ENCODE peak calls at places on chromosome 9, in eight cellular contexts. Q is fibroblast of pulmonary artery, V is H9, K is fibroblast of the conjunctiva, E is GM23338, O is omental fat pad, Y is KG1, B is nephron progenitor cell. G is an unnamed sample.

GRCh38 chr9:68625559-68625958 is 79.5 kb upstream of the PIP5K1B start:
- DNase-seq in Q (no peak), V (no peak), K (no peak), E (no peak), O (no peak), Y (no peak), B (no peak), G (peak; percentile 56)

GRCh38 chr9:36985061-36985768 is 48.9 kb downstream of the PAX5 start:
- DNase-seq in Q (no peak), V (no peak), K (no peak), E (no peak), O (no peak), Y (no peak), B (no peak), G (no peak)

GRCh38 chr9:4517274-4517673 is 27.0 kb downstream of the SLC1A1 start:
- DNase-seq in Q (no peak), V (no peak), K (no peak), E (no peak), O (no peak), Y (no peak), B (no peak), G (no peak)

GRCh38 chr9:110615526-110615925 is 36.0 kb upstream of the SVEP1 start:
- DNase-seq in Q (peak; percentile 33), V (no peak), K (no peak), E (no peak), O (no peak), Y (no peak), B (no peak), G (no peak)

GRCh38 chr9:90457386-90458080 is 185.1 kb downstream of the DIRAS2 start:
- DNase-seq in Q (no peak), V (no peak), K (no peak), E (no peak), O (no peak), Y (no peak), B (no peak), G (no peak)

GRCh38 chr9:34380511-34381315 is 4.0 kb upstream of the MYORG start:
- DNase-seq in Q (peak; percentile 73), V (peak; percentile 92), K (peak; percentile 53), E (peak; percentile 83), O (peak; percentile 42), Y (no peak), B (peak; percentile 83), G (peak; percentile 80)

GRCh38 chr9:121767176-121767769 is 115.8 kb downstream of the DAB2IP start:
- DNase-seq in Q (no peak), V (no peak), K (no peak), E (no peak), O (no peak), Y (no peak), B (no peak), G (no peak)

GRCh38 chr9:132447346-132447745 is 37.3 kb downstream of the CFAP77 start:
- DNase-seq in Q (no peak), V (peak; percentile 84), K (no peak), E (peak; percentile 85), O (no peak), Y (no peak), B (peak; percentile 67), G (no peak)

GRCh38 chr9:116430849-116431248 is 256.3 kb upstream of the TRIM32 start:
- DNase-seq in Q (no peak), V (no peak), K (no peak), E (no peak), O (no peak), Y (no peak), B (no peak), G (no peak)

GRCh38 chr9:126794441-126794840 is 10.4 kb upstream of the ZBTB43 start:
- DNase-seq in Q (no peak), V (no peak), K (no peak), E (no peak), O (no peak), Y (no peak), B (no peak), G (no peak)

GRCh38 chr9:34072410-34072809 is 23.7 kb upstream of the UBAP2 start:
- DNase-seq in Q (no peak), V (peak; percentile 73), K (no peak), E (peak; percentile 43), O (no peak), Y (no peak), B (no peak), G (peak; percentile 19)

GRCh38 chr9:136373300-136374182 is at the start of gene CARD9:
- DNase-seq in Q (no peak), V (no peak), K (no peak), E (no peak), O (no peak), Y (no peak), B (no peak), G (no peak)

GRCh38 chr9:2281031-2281802 is 266.1 kb downstream of the SMARCA2 start:
- DNase-seq in Q (peak; percentile 11), V (peak; percentile 92), K (no peak), E (peak; percentile 98), O (no peak), Y (no peak), B (no peak), G (no peak)

GRCh38 chr9:131096490-131097258 is at the start of gene AIF1L:
- DNase-seq in Q (no peak), V (peak; percentile 94), K (no peak), E (peak; percentile 96), O (no peak), Y (no peak), B (peak; percentile 75), G (peak; percentile 78)

GRCh38 chr9:109311281-109311680 is 9.6 kb downstream of the EPB41L4B start:
- DNase-seq in Q (no peak), V (no peak), K (no peak), E (no peak), O (no peak), Y (no peak), B (no peak), G (no peak)

GRCh38 chr9:135677641-135678168 is 14.6 kb downstream of the LCN9 start:
- DNase-seq in Q (no peak), V (no peak), K (no peak), E (no peak), O (no peak), Y (no peak), B (no peak), G (no peak)

GRCh38 chr9:136882109-136882946 is 4.0 kb upstream of the TRAF2 start:
- DNase-seq in Q (peak; percentile 73), V (peak; percentile 62), K (peak; percentile 32), E (no peak), O (no peak), Y (no peak), B (no peak), G (no peak)

GRCh38 chr9:81032030-81032572 is 657.2 kb downstream of the TLE1 start:
- DNase-seq in Q (peak; percentile 89), V (no peak), K (peak; percentile 68), E (no peak), O (no peak), Y (no peak), B (no peak), G (no peak)

GRCh38 chr9:28007097-28007817 is 434.0 kb upstream of the C9orf72 start:
- DNase-seq in Q (no peak), V (no peak), K (no peak), E (peak; percentile 37), O (no peak), Y (no peak), B (no peak), G (no peak)

GRCh38 chr9:29640507-29640906 is 2067.2 kb upstream of the C9orf72 start:
- DNase-seq in Q (no peak), V (no peak), K (no peak), E (no peak), O (no peak), Y (no peak), B (no peak), G (no peak)

GRCh38 chr9:115653231-115653630 is 500.4 kb upstream of the PAPPA start:
- DNase-seq in Q (peak; percentile 83), V (no peak), K (no peak), E (no peak), O (no peak), Y (no peak), B (no peak), G (no peak)

GRCh38 chr9:33449715-33450114 is 2.3 kb upstream of the AQP3 start:
- DNase-seq in Q (no peak), V (no peak), K (no peak), E (no peak), O (no peak), Y (no peak), B (no peak), G (no peak)

GRCh38 chr9:76688471-76689238 is 75.6 kb upstream of the PCA3 start:
- DNase-seq in Q (peak; percentile 49), V (no peak), K (no peak), E (no peak), O (no peak), Y (no peak), B (no peak), G (no peak)

GRCh38 chr9:13750061-13750460 is 470.6 kb upstream of the MPDZ start:
- DNase-seq in Q (peak; percentile 97), V (no peak), K (no peak), E (no peak), O (no peak), Y (no peak), B (no peak), G (no peak)

GRCh38 chr9:120507936-120508510 is 71.9 kb downstream of the CDK5RAP2 start:
- DNase-seq in Q (no peak), V (no peak), K (no peak), E (no peak), O (no peak), Y (no peak), B (no peak), G (no peak)

GRCh38 chr9:136729144-136729543 is 13.6 kb downstream of the LCN10 start:
- DNase-seq in Q (no peak), V (no peak), K (no peak), E (no peak), O (no peak), Y (no peak), B (no peak), G (no peak)

GRCh38 chr9:24846248-24846912 is 300.7 kb upstream of the IZUMO3 start:
- DNase-seq in Q (no peak), V (no peak), K (no peak), E (no peak), O (no peak), Y (no peak), B (no peak), G (no peak)

GRCh38 chr9:111148994-111149759 is 110.9 kb upstream of the LPAR1 start:
- DNase-seq in Q (peak; percentile 8), V (no peak), K (peak; percentile 12), E (peak; percentile 8), O (no peak), Y (no peak), B (no peak), G (no peak)

GRCh38 chr9:97759611-97760288 is 62.6 kb upstream of the XPA start:
- DNase-seq in Q (no peak), V (no peak), K (no peak), E (no peak), O (no peak), Y (no peak), B (no peak), G (no peak)

GRCh38 chr9:75866273-75866871 is 24.1 kb upstream of the PCSK5 start:
- DNase-seq in Q (peak; percentile 71), V (no peak), K (peak; percentile 26), E (peak; percentile 81), O (peak; percentile 34), Y (peak; percentile 9), B (peak; percentile 62), G (peak; percentile 47)

GRCh38 chr9:105385372-105385985 is 62.4 kb upstream of the FSD1L start:
- DNase-seq in Q (peak; percentile 33), V (no peak), K (no peak), E (peak; percentile 27), O (no peak), Y (peak; percentile 40), B (no peak), G (no peak)

GRCh38 chr9:136352682-136353081 is 10.9 kb downstream of the DNLZ start:
- DNase-seq in Q (no peak), V (no peak), K (no peak), E (no peak), O (no peak), Y (no peak), B (no peak), G (peak; percentile 42)

GRCh38 chr9:107447834-107448233 is 41.7 kb downstream of the KLF4 start:
- DNase-seq in Q (no peak), V (no peak), K (no peak), E (no peak), O (no peak), Y (no peak), B (no peak), G (peak; percentile 62)

GRCh38 chr9:115691686-115692085 is 461.9 kb upstream of the PAPPA start:
- DNase-seq in Q (peak; percentile 77), V (no peak), K (peak; percentile 36), E (no peak), O (no peak), Y (no peak), B (no peak), G (no peak)

G was measured in NCI-H1417.